ENCODE peak calls at places on chromosome 19, in eight cellular contexts. One of them, this sample, is unnamed.

GRCh38 chr19:32223595-32224370 is 121.6 kb upstream of the ZNF507 start:
- DNase-seq in astrocyte of the spinal cord: no peak
- DNase-seq in cardiac muscle cell: no peak
- DNase-seq in mesothelial cell of epicardium: no peak
- DNase-seq in kidney epithelial cell: no peak
- DNase-seq in glutamatergic neuron: no peak
- DNase-seq in HL-60: no peak
- DNase-seq in body of pancreas: no peak
- DNase-seq in this sample: no peak

GRCh38 chr19:2475018-2475701 is 767 bp upstream of the GADD45B start:
- DNase-seq in mesothelial cell of epicardium: peak; percentile 71
- DNase-seq in cardiac muscle cell: peak; percentile 73
- DNase-seq in glutamatergic neuron: no peak
- DNase-seq in astrocyte of the spinal cord: peak; percentile 73
- DNase-seq in kidney epithelial cell: no peak
- DNase-seq in body of pancreas: peak; percentile 63
- DNase-seq in HL-60: no peak
- DNase-seq in this sample: peak; percentile 72

GRCh38 chr19:3665681-3666544 is 34.4 kb downstream of the PIP5K1C start:
- DNase-seq in cardiac muscle cell: peak; percentile 37
- DNase-seq in glutamatergic neuron: peak; percentile 86
- DNase-seq in kidney epithelial cell: no peak
- DNase-seq in mesothelial cell of epicardium: peak; percentile 86
- DNase-seq in HL-60: no peak
- DNase-seq in astrocyte of the spinal cord: no peak
- DNase-seq in body of pancreas: peak; percentile 48
- DNase-seq in this sample: peak; percentile 83

GRCh38 chr19:44764975-44765948 is 12.4 kb upstream of the CBLC start:
- DNase-seq in body of pancreas: peak; percentile 60
- DNase-seq in mesothelial cell of epicardium: no peak
- DNase-seq in astrocyte of the spinal cord: no peak
- DNase-seq in HL-60: peak; percentile 72
- DNase-seq in cardiac muscle cell: no peak
- DNase-seq in glutamatergic neuron: no peak
- DNase-seq in kidney epithelial cell: no peak
- DNase-seq in this sample: no peak

GRCh38 chr19:19488041-19488874 is 27.1 kb downstream of the TSSK6 start:
- DNase-seq in kidney epithelial cell: no peak
- DNase-seq in cardiac muscle cell: peak; percentile 45
- DNase-seq in HL-60: no peak
- DNase-seq in body of pancreas: peak; percentile 65
- DNase-seq in mesothelial cell of epicardium: no peak
- DNase-seq in astrocyte of the spinal cord: no peak
- DNase-seq in glutamatergic neuron: no peak
- DNase-seq in this sample: no peak

GRCh38 chr19:18719541-18719940 is 36.1 kb downstream of the CRTC1 start:
- DNase-seq in astrocyte of the spinal cord: no peak
- DNase-seq in mesothelial cell of epicardium: no peak
- DNase-seq in kidney epithelial cell: no peak
- DNase-seq in body of pancreas: no peak
- DNase-seq in HL-60: no peak
- DNase-seq in glutamatergic neuron: no peak
- DNase-seq in cardiac muscle cell: no peak
- DNase-seq in this sample: no peak

GRCh38 chr19:17830567-17831418 is 9.5 kb upstream of the INSL3 start:
- DNase-seq in cardiac muscle cell: peak; percentile 67
- DNase-seq in kidney epithelial cell: peak; percentile 53
- DNase-seq in HL-60: no peak
- DNase-seq in mesothelial cell of epicardium: peak; percentile 80
- DNase-seq in astrocyte of the spinal cord: peak; percentile 69
- DNase-seq in glutamatergic neuron: peak; percentile 93
- DNase-seq in body of pancreas: peak; percentile 88
- DNase-seq in this sample: no peak

GRCh38 chr19:50230379-50231351 is 27.2 kb downstream of the MYH14 start:
- DNase-seq in mesothelial cell of epicardium: no peak
- DNase-seq in astrocyte of the spinal cord: no peak
- DNase-seq in HL-60: no peak
- DNase-seq in body of pancreas: no peak
- DNase-seq in glutamatergic neuron: peak; percentile 40
- DNase-seq in cardiac muscle cell: no peak
- DNase-seq in kidney epithelial cell: no peak
- DNase-seq in this sample: no peak

GRCh38 chr19:42022616-42023015 is 28.6 kb upstream of the ATP1A3 start:
- DNase-seq in glutamatergic neuron: no peak
- DNase-seq in cardiac muscle cell: no peak
- DNase-seq in astrocyte of the spinal cord: no peak
- DNase-seq in mesothelial cell of epicardium: no peak
- DNase-seq in kidney epithelial cell: no peak
- DNase-seq in body of pancreas: no peak
- DNase-seq in HL-60: no peak
- DNase-seq in this sample: no peak

GRCh38 chr19:10424011-10424637 is 3.8 kb downstream of the PDE4A start:
- DNase-seq in mesothelial cell of epicardium: peak; percentile 92
- DNase-seq in glutamatergic neuron: peak; percentile 95
- DNase-seq in HL-60: no peak
- DNase-seq in cardiac muscle cell: peak; percentile 77
- DNase-seq in kidney epithelial cell: no peak
- DNase-seq in astrocyte of the spinal cord: peak; percentile 50
- DNase-seq in body of pancreas: peak; percentile 79
- DNase-seq in this sample: no peak

GRCh38 chr19:45352062-45352461 is 11.5 kb downstream of the KLC3 start:
- DNase-seq in HL-60: no peak
- DNase-seq in cardiac muscle cell: no peak
- DNase-seq in kidney epithelial cell: no peak
- DNase-seq in body of pancreas: no peak
- DNase-seq in glutamatergic neuron: no peak
- DNase-seq in mesothelial cell of epicardium: no peak
- DNase-seq in astrocyte of the spinal cord: no peak
- DNase-seq in this sample: no peak

GRCh38 chr19:42270346-42271044 is 1.4 kb downstream of the CIC start:
- DNase-seq in astrocyte of the spinal cord: peak; percentile 71
- DNase-seq in kidney epithelial cell: no peak
- DNase-seq in cardiac muscle cell: peak; percentile 55
- DNase-seq in body of pancreas: peak; percentile 69
- DNase-seq in glutamatergic neuron: no peak
- DNase-seq in HL-60: peak; percentile 71
- DNase-seq in mesothelial cell of epicardium: no peak
- DNase-seq in this sample: peak; percentile 36

GRCh38 chr19:35033067-35034004 is 3.1 kb downstream of the SCN1B start:
- DNase-seq in body of pancreas: no peak
- DNase-seq in mesothelial cell of epicardium: no peak
- DNase-seq in cardiac muscle cell: no peak
- DNase-seq in astrocyte of the spinal cord: no peak
- DNase-seq in kidney epithelial cell: no peak
- DNase-seq in HL-60: no peak
- DNase-seq in glutamatergic neuron: no peak
- DNase-seq in this sample: no peak

GRCh38 chr19:19146000-19146608 is 7.8 kb upstream of the TMEM161A start:
- DNase-seq in mesothelial cell of epicardium: peak; percentile 94
- DNase-seq in HL-60: peak; percentile 38
- DNase-seq in body of pancreas: peak; percentile 77
- DNase-seq in cardiac muscle cell: peak; percentile 73
- DNase-seq in kidney epithelial cell: no peak
- DNase-seq in astrocyte of the spinal cord: peak; percentile 49
- DNase-seq in glutamatergic neuron: peak; percentile 90
- DNase-seq in this sample: peak; percentile 92

GRCh38 chr19:17807731-17808316 is 12.9 kb downstream of the B3GNT3 start:
- DNase-seq in mesothelial cell of epicardium: no peak
- DNase-seq in HL-60: no peak
- DNase-seq in astrocyte of the spinal cord: no peak
- DNase-seq in kidney epithelial cell: no peak
- DNase-seq in body of pancreas: no peak
- DNase-seq in cardiac muscle cell: no peak
- DNase-seq in glutamatergic neuron: no peak
- DNase-seq in this sample: no peak

GRCh38 chr19:33676999-33677665 is 55.4 kb downstream of the CHST8 start:
- DNase-seq in kidney epithelial cell: no peak
- DNase-seq in astrocyte of the spinal cord: no peak
- DNase-seq in mesothelial cell of epicardium: peak; percentile 9
- DNase-seq in body of pancreas: no peak
- DNase-seq in glutamatergic neuron: no peak
- DNase-seq in cardiac muscle cell: no peak
- DNase-seq in HL-60: no peak
- DNase-seq in this sample: no peak

GRCh38 chr19:32397736-32398135 is 7.8 kb upstream of the DPY19L3 start:
- DNase-seq in mesothelial cell of epicardium: no peak
- DNase-seq in glutamatergic neuron: no peak
- DNase-seq in cardiac muscle cell: peak; percentile 78
- DNase-seq in body of pancreas: no peak
- DNase-seq in astrocyte of the spinal cord: peak; percentile 70
- DNase-seq in kidney epithelial cell: peak; percentile 56
- DNase-seq in HL-60: no peak
- DNase-seq in this sample: no peak

GRCh38 chr19:2444251-2445002 is 12.3 kb downstream of the LMNB2 start:
- DNase-seq in cardiac muscle cell: no peak
- DNase-seq in mesothelial cell of epicardium: no peak
- DNase-seq in kidney epithelial cell: no peak
- DNase-seq in body of pancreas: no peak
- DNase-seq in glutamatergic neuron: no peak
- DNase-seq in astrocyte of the spinal cord: no peak
- DNase-seq in HL-60: no peak
- DNase-seq in this sample: no peak

DNA sequence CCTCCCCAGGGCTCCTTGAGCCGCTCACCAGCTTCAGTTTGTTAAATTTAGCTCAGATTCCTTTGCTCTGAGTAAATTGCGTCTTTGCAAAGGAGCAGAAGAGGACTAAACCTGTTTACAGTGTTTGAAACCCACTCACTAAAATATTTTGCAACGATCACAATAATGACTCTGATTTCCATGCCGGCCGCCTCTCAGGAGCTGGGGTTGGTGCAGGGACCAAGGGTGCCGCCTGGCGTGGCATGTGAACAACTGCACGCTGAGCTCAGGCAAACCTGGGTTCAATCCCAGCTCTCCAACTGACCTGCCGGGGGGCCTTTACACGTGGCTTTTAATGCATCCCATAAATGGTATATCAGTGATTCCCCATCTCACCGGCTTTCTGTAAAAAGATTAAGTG is 68.7 kb upstream of the CACNA1A start:
- DNase-seq in astrocyte of the spinal cord: no peak
- DNase-seq in HL-60: no peak
- DNase-seq in body of pancreas: no peak
- DNase-seq in glutamatergic neuron: peak; percentile 31
- DNase-seq in kidney epithelial cell: no peak
- DNase-seq in mesothelial cell of epicardium: no peak
- DNase-seq in cardiac muscle cell: peak; percentile 34
- DNase-seq in this sample: no peak
- TF ChIP-seq CTCF in astrocyte of the spinal cord: peak; percentile 29
- TF ChIP-seq CTCF in HL-60: no peak
- TF ChIP-seq CTCF in body of pancreas: no peak
- TF ChIP-seq CTCF in glutamatergic neuron: peak; percentile 16
- TF ChIP-seq CTCF in kidney epithelial cell: no peak
- TF ChIP-seq CTCF in mesothelial cell of epicardium: no peak
- TF ChIP-seq CTCF in cardiac muscle cell: peak; percentile 48
- TF ChIP-seq CTCF in this sample: no peak

DNA sequence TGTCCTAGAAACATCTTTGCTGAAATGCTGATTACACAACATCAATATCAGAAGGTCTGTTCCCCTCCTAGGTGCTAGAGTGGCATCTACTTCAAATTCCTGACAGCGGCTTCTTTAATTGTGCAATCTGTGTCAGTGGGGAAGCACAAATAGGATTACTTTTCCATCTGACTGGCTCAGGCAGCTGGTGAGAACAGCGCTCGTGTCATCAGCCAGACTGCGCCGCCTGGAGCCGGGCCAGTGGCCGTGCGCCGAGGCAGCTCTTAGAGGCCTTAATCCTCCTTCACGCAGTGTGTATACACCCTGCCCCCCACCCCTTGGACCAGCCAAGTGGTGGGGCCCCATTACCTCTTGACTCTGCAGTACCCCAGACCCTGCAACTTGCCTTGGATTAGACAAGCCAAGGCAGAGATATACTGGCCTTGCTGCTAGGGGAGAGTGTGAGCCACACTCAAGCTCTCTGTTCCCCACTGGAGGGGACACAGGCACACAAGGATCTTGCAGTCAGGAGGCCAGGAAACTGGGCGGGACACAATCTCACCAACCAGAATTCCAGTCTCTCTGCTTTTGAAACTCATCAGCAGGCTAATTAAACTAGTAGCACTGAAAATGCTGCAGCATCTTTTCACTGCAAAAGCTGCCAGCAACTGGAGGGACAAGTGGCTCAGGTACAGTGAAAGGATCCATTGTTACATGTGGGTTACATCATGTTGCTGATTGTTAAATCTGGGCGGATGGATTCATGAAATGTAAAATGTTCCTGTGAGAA is 48.9 kb upstream of the EPHX3 start:
- DNase-seq in body of pancreas: peak; percentile 81
- DNase-seq in cardiac muscle cell: peak; percentile 91
- DNase-seq in astrocyte of the spinal cord: peak; percentile 86
- DNase-seq in mesothelial cell of epicardium: peak; percentile 53
- DNase-seq in glutamatergic neuron: peak; percentile 79
- DNase-seq in kidney epithelial cell: no peak
- DNase-seq in HL-60: peak; percentile 63
- DNase-seq in this sample: no peak
- TF ChIP-seq CTCF in body of pancreas: no peak
- TF ChIP-seq CTCF in cardiac muscle cell: peak; percentile 29
- TF ChIP-seq CTCF in astrocyte of the spinal cord: peak; percentile 43
- TF ChIP-seq CTCF in mesothelial cell of epicardium: no peak
- TF ChIP-seq CTCF in glutamatergic neuron: no peak
- TF ChIP-seq CTCF in kidney epithelial cell: peak; percentile 61
- TF ChIP-seq CTCF in HL-60: no peak
- TF ChIP-seq CTCF in this sample: no peak

DNA sequence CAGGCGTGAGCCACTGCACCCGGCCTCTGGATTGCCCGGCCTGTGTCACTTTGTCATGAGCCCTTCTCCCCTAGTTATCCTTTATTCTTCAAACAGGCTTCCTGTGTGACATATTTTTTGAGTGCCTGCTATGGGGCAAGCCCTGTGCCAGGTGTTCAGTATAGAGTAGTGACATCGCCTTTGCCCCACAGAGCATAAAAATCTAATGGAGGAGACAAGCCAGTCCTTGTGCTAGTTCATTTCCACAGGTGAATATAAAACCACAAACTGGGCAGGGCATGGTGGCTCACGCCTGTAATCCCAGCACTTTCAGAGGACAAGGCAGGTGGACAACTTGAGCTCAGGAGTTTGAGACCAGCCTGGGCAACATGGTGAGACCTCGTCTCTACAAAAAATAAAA is 43.2 kb downstream of the BBC3 start:
- DNase-seq in cardiac muscle cell: no peak
- DNase-seq in astrocyte of the spinal cord: no peak
- DNase-seq in body of pancreas: no peak
- DNase-seq in kidney epithelial cell: no peak
- DNase-seq in glutamatergic neuron: no peak
- DNase-seq in mesothelial cell of epicardium: no peak
- DNase-seq in HL-60: no peak
- DNase-seq in this sample: no peak
- TF ChIP-seq CTCF in cardiac muscle cell: no peak
- TF ChIP-seq CTCF in astrocyte of the spinal cord: no peak
- TF ChIP-seq CTCF in body of pancreas: no peak
- TF ChIP-seq CTCF in kidney epithelial cell: no peak
- TF ChIP-seq CTCF in glutamatergic neuron: no peak
- TF ChIP-seq CTCF in mesothelial cell of epicardium: no peak
- TF ChIP-seq CTCF in HL-60: no peak
- TF ChIP-seq CTCF in this sample: no peak

DNA sequence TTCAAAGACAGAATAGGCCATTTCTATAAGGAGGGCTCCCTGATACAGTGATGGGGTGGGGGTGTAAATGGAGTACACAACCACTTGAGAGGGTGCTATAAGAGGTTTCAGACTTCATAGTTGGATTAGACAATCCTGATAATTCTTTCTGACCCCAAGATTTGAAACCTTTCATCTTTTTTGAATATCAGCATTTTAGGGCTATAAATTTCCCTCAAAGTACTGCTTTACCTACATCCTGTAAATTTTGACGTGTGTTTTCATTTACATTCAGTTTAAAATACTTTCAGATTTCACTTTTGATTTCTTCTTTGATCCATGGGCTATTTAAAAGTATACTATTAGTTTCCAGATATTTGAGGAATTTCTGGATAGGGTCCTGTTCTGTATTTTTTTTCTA is 40.0 kb upstream of the SIN3B start:
- DNase-seq in cardiac muscle cell: no peak
- DNase-seq in glutamatergic neuron: no peak
- DNase-seq in kidney epithelial cell: no peak
- DNase-seq in HL-60: no peak
- DNase-seq in astrocyte of the spinal cord: no peak
- DNase-seq in body of pancreas: no peak
- DNase-seq in mesothelial cell of epicardium: no peak
- DNase-seq in this sample: no peak
- TF ChIP-seq CTCF in cardiac muscle cell: no peak
- TF ChIP-seq CTCF in glutamatergic neuron: no peak
- TF ChIP-seq CTCF in kidney epithelial cell: no peak
- TF ChIP-seq CTCF in HL-60: no peak
- TF ChIP-seq CTCF in astrocyte of the spinal cord: no peak
- TF ChIP-seq CTCF in body of pancreas: no peak
- TF ChIP-seq CTCF in mesothelial cell of epicardium: no peak
- TF ChIP-seq CTCF in this sample: no peak

This sample was measured in activated B cell treated with CpG ODN at 0.5 μM for 24 hours.